ENCODE peak calls at places on chromosome 10, in five cellular contexts. J is mucosa of descending colon, H is K562, Z is hepatocyte, S is transverse colon. L is an unnamed sample.

GRCh38 chr10:133013478-133013877 is 71.1 kb upstream of the CFAP46 start:
- DNase-seq in J (peak; percentile 82), H (no peak), Z (no peak), S (peak; percentile 65), L (peak; percentile 60)

GRCh38 chr10:61971016-61971350 is 69.5 kb downstream of the ARID5B start:
- DNase-seq in J (no peak), H (no peak), Z (no peak), S (no peak), L (no peak)

GRCh38 chr10:11636761-11637166 is 25.3 kb upstream of the USP6NL start:
- DNase-seq in J (no peak), H (no peak), Z (no peak), S (no peak), L (no peak)

GRCh38 chr10:83816942-83817341 is 322.4 kb upstream of the GHITM start:
- DNase-seq in J (no peak), H (no peak), Z (peak; percentile 8), S (no peak), L (no peak)

GRCh38 chr10:133264455-133264854 is 12.2 kb downstream of the ADAM8 start:
- DNase-seq in J (peak; percentile 86), H (no peak), Z (no peak), S (peak; percentile 70), L (no peak)

GRCh38 chr10:59623823-59624535 is 85.7 kb downstream of the SLC16A9 start:
- DNase-seq in J (no peak), H (no peak), Z (no peak), S (no peak), L (no peak)

GRCh38 chr10:113530476-113530875 is 22.4 kb upstream of the HABP2 start:
- DNase-seq in J (no peak), H (no peak), Z (no peak), S (no peak), L (no peak)

GRCh38 chr10:86690657-86691084 is 22.4 kb downstream of the LDB3 start:
- DNase-seq in J (no peak), H (no peak), Z (no peak), S (no peak), L (no peak)

GRCh38 chr10:87053121-87053520 is 33.0 kb downstream of the FAM25A start:
- DNase-seq in J (no peak), H (no peak), Z (no peak), S (no peak), L (no peak)

GRCh38 chr10:72597897-72598296 is 28.0 kb downstream of the MICU1 start:
- DNase-seq in J (no peak), H (no peak), Z (no peak), S (no peak), L (no peak)

GRCh38 chr10:16987129-16987670 is 142.4 kb downstream of the CUBN start:
- DNase-seq in J (no peak), H (no peak), Z (no peak), S (no peak), L (no peak)

GRCh38 chr10:126421745-126422144 is 33.5 kb upstream of the ADAM12 start:
- DNase-seq in J (no peak), H (no peak), Z (peak; percentile 8), S (no peak), L (no peak)

GRCh38 chr10:35578608-35578956 is 26.6 kb upstream of the GJD4 start:
- DNase-seq in J (no peak), H (no peak), Z (no peak), S (no peak), L (no peak)

GRCh38 chr10:47458466-47459154 is 25.3 kb downstream of the ANXA8 start:
- DNase-seq in J (no peak), H (no peak), Z (peak; percentile 65), S (no peak), L (no peak)

GRCh38 chr10:132484922-132485321 is 52.7 kb upstream of the INPP5A start:
- DNase-seq in J (peak; percentile 25), H (no peak), Z (no peak), S (no peak), L (no peak)

GRCh38 chr10:24784923-24785322 is 61.2 kb upstream of the ARHGAP21 start:
- DNase-seq in J (no peak), H (peak; percentile 13), Z (no peak), S (no peak), L (no peak)

GRCh38 chr10:86635402-86635801 is 18.9 kb upstream of the OPN4 start:
- DNase-seq in J (no peak), H (no peak), Z (peak; percentile 47), S (no peak), L (no peak)

GRCh38 chr10:34918896-34919295 is 103.8 kb upstream of the PARD3 start:
- DNase-seq in J (no peak), H (no peak), Z (no peak), S (no peak), L (no peak)

GRCh38 chr10:22479419-22479818 is 134.1 kb downstream of the SPAG6 start:
- DNase-seq in J (no peak), H (peak; percentile 38), Z (no peak), S (no peak), L (no peak)

GRCh38 chr10:27355918-27356573 is 115.4 kb upstream of the ACBD5 start:
- DNase-seq in J (no peak), H (no peak), Z (no peak), S (no peak), L (no peak)

GRCh38 chr10:81177651-81178244 is 640.0 kb downstream of the SH2D4B start:
- DNase-seq in J (no peak), H (no peak), Z (no peak), S (no peak), L (no peak)

GRCh38 chr10:11713963-11714362 is 28.2 kb upstream of the ECHDC3 start:
- DNase-seq in J (no peak), H (no peak), Z (no peak), S (no peak), L (no peak)

GRCh38 chr10:95837783-95838182 is 70.0 kb upstream of the CC2D2B start:
- DNase-seq in J (no peak), H (no peak), Z (no peak), S (no peak), L (no peak)

GRCh38 chr10:61903991-61904350 is 2.5 kb downstream of the ARID5B start:
- DNase-seq in J (no peak), H (no peak), Z (no peak), S (no peak), L (no peak)

GRCh38 chr10:127498081-127498480 is 51.0 kb upstream of the NPS start:
- DNase-seq in J (no peak), H (no peak), Z (no peak), S (no peak), L (no peak)

GRCh38 chr10:59829024-59829423 is 75.8 kb upstream of the MRLN start:
- DNase-seq in J (no peak), H (no peak), Z (no peak), S (no peak), L (no peak)

GRCh38 chr10:129888784-129889616 is 75.1 kb downstream of the EBF3 start:
- DNase-seq in J (no peak), H (peak; percentile 30), Z (peak; percentile 59), S (no peak), L (peak; percentile 86)
- TF ChIP-seq CTCF in J (peak; percentile 17), H (peak; percentile 37), Z (peak; percentile 52), S (no peak), L (peak; percentile 64)

DNA sequence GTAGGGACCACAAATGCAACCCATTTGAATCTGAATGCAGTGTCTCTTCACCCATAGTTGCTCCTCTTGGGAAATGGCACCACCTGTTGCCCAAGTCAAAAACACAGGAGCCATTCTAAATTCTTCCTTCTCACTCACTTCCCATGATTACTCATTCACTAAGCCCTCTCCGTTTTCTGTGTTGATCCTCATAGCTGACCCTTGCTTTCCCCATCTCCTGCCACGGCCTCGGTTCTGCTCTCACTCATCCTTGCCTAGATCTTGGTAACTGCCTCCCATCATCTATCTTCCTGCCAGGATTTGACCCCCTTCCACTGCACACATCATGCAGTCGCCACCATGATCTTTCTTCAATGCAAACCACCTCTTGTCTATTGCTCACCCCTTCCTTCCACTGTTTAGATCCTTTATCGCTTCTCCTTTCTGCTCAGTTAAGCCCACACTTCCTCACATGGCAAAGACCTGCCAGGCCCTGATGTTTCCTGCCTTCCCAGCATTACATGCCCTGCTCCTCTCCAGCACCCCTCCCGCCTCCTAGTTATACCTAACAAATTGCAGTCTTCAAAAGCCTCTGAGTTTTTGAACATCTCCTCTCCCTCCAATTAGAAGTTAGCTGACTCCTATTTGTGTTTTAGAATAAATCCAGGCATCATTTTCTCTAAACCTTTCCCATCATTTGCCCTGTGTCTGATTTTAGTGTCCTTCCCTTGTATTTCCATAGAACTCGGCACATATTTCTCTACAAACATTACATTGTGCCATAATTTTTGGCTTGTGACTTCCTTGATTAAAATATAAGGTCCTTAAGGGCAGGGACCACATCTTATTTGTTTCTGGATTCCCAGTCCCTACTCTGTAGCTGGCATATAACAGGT is 19.2 kb upstream of the CPN1 start:
- DNase-seq in J (no peak), H (no peak), Z (peak; percentile 36), S (no peak), L (no peak)
- TF ChIP-seq CTCF in J (no peak), H (peak; percentile 48), Z (peak; percentile 23), S (no peak), L (no peak)

GRCh38 chr10:75592888-75593643 is 161.6 kb downstream of the LRMDA start:
- DNase-seq in J (no peak), H (no peak), Z (no peak), S (no peak), L (no peak)

GRCh38 chr10:75592014-75592842 is 160.8 kb downstream of the LRMDA start:
- DNase-seq in J (no peak), H (no peak), Z (no peak), S (no peak), L (no peak)

GRCh38 chr10:75589895-75590654 is 158.7 kb downstream of the LRMDA start:
- DNase-seq in J (no peak), H (no peak), Z (no peak), S (no peak), L (no peak)

GRCh38 chr10:75596930-75597629 is 165.7 kb downstream of the LRMDA start:
- DNase-seq in J (no peak), H (no peak), Z (no peak), S (no peak), L (no peak)

GRCh38 chr10:75593690-75594556 is 162.5 kb downstream of the LRMDA start:
- DNase-seq in J (no peak), H (peak; percentile 10), Z (no peak), S (no peak), L (no peak)
- TF ChIP-seq CTCF in J (no peak), H (peak; percentile 40), Z (peak; percentile 20), S (no peak), L (no peak)

GRCh38 chr10:134743-135600 is at the start of gene ZMYND11:
- DNase-seq in J (peak; percentile 69), H (peak; percentile 59), Z (peak; percentile 86), S (peak; percentile 68), L (peak; percentile 77)
- TF ChIP-seq CTCF in J (no peak), H (no peak), Z (no peak), S (no peak), L (peak; percentile 33)

GRCh38 chr10:79189853-79190435 is 121.2 kb downstream of the ZMIZ1 start:
- DNase-seq in J (no peak), H (no peak), Z (no peak), S (no peak), L (no peak)
- TF ChIP-seq CTCF in J (no peak), H (no peak), Z (no peak), S (no peak), L (no peak)

L was measured in psoas muscle.